ENCODE peak calls at places on chromosomes 7 and 10, in five cellular contexts. I is stimulated activated CD8-positive, alpha-beta memory T cell treated with anti-CD3 and anti-CD28 coated beads, Interleukin-4, amount 100 ng/mL, for 1 hour; T is H9; J is anterior cingulate cortex; Q is NCI-H446. N is an unnamed sample.
A peak's percentile ranks its signal among the peaks of the same experiment; 100 is the strongest.

GRCh38 chr7:151426486-151426905 is 13.4 kb downstream of the CRYGN start:
- DNase-seq in I (no peak), T (no peak), J (no peak), Q (peak; percentile 87), N (peak; percentile 73)

GRCh38 chr7:96089511-96089910 is 232.4 kb downstream of the SLC25A13 start:
- DNase-seq in I (no peak), T (no peak), J (no peak), Q (no peak), N (no peak)

GRCh38 chr7:44213872-44214595 is 13.3 kb downstream of the YKT6 start:
- DNase-seq in I (no peak), T (peak; percentile 81), J (no peak), Q (no peak), N (no peak)

GRCh38 chr7:2853147-2853546 is 9.0 kb upstream of the GNA12 start:
- DNase-seq in I (no peak), T (no peak), J (no peak), Q (no peak), N (peak; percentile 16)

GRCh38 chr7:111560773-111561658 is 1.3 kb downstream of the IMMP2L start:
- DNase-seq in I (no peak), T (no peak), J (no peak), Q (no peak), N (no peak)

GRCh38 chr7:36967387-36967786 is 243.1 kb upstream of the AOAH start:
- DNase-seq in I (no peak), T (peak; percentile 81), J (peak; percentile 16), Q (no peak), N (peak; percentile 28)

GRCh38 chr7:143363011-143363937 is 761 bp upstream of the FAM131B start:
- DNase-seq in I (no peak), T (peak; percentile 33), J (no peak), Q (no peak), N (no peak)

GRCh38 chr10:13614530-13615332 is 28.0 kb downstream of the PRPF18 start:
- DNase-seq in I (no peak), T (peak; percentile 37), J (no peak), Q (no peak), N (peak; percentile 39)

GRCh38 chr7:90345548-90346319 is 782 bp upstream of the GTPBP10 start:
- DNase-seq in I (no peak), T (no peak), J (no peak), Q (no peak), N (no peak)

GRCh38 chr7:137978464-137979237 is 23.2 kb downstream of the CREB3L2 start:
- DNase-seq in I (no peak), T (no peak), J (no peak), Q (no peak), N (peak; percentile 76)

GRCh38 chr7:40542982-40543741 is 408.4 kb downstream of the SUGCT start:
- DNase-seq in I (no peak), T (no peak), J (no peak), Q (no peak), N (no peak)

GRCh38 chr10:86225098-86225782 is 141.4 kb downstream of the GRID1 start:
- DNase-seq in I (no peak), T (no peak), J (no peak), Q (no peak), N (peak; percentile 72)

GRCh38 chr7:91941450-91941849 is 788 bp downstream of the AKAP9 start:
- DNase-seq in I (no peak), T (peak; percentile 31), J (peak; percentile 10), Q (no peak), N (no peak)

GRCh38 chr10:121459279-121459764 is 138.9 kb downstream of the FGFR2 start:
- DNase-seq in I (no peak), T (no peak), J (no peak), Q (no peak), N (no peak)

GRCh38 chr7:13952921-13953320 is 36.5 kb downstream of the ETV1 start:
- DNase-seq in I (no peak), T (no peak), J (no peak), Q (no peak), N (no peak)

GRCh38 chr7:14233026-14233897 is 243.8 kb upstream of the ETV1 start:
- DNase-seq in I (no peak), T (no peak), J (no peak), Q (no peak), N (no peak)

GRCh38 chr7:130114776-130115175 is 44.4 kb downstream of the KLHDC10 start:
- DNase-seq in I (no peak), T (no peak), J (no peak), Q (no peak), N (no peak)

GRCh38 chr10:46520381-46520780 is 36.1 kb downstream of the GPRIN2 start:
- DNase-seq in I (no peak), T (no peak), J (no peak), Q (no peak), N (no peak)

GRCh38 chr7:95589031-95589430 is 7.3 kb downstream of the PDK4 start:
- DNase-seq in I (no peak), T (no peak), J (no peak), Q (no peak), N (no peak)

GRCh38 chr10:132329565-132330485 is 2.2 kb upstream of the LRRC27 start:
- DNase-seq in I (no peak), T (no peak), J (no peak), Q (no peak), N (peak; percentile 25)

GRCh38 chr7:26603631-26604030 is 260.8 kb downstream of the SKAP2 start:
- DNase-seq in I (no peak), T (peak; percentile 70), J (no peak), Q (no peak), N (no peak)

GRCh38 chr10:63720689-63721088 is 199.5 kb downstream of the REEP3 start:
- DNase-seq in I (no peak), T (no peak), J (no peak), Q (no peak), N (no peak)

GRCh38 chr7:102992820-102993531 is 80.2 kb downstream of the LRRC17 start:
- DNase-seq in I (no peak), T (no peak), J (no peak), Q (peak; percentile 62), N (no peak)

GRCh38 chr10:132850896-132851295 is 64.9 kb upstream of the NKX6-2 start:
- DNase-seq in I (no peak), T (peak; percentile 34), J (no peak), Q (no peak), N (no peak)

GRCh38 chr10:14812271-14812670 is 25.6 kb downstream of the CDNF start:
- DNase-seq in I (no peak), T (peak; percentile 27), J (no peak), Q (no peak), N (no peak)

GRCh38 chr7:117759950-117760640 is 113.1 kb downstream of the CTTNBP2 start:
- DNase-seq in I (no peak), T (no peak), J (no peak), Q (no peak), N (no peak)

GRCh38 chr7:80060218-80060806 is 74.3 kb upstream of the GNAI1 start:
- DNase-seq in I (no peak), T (no peak), J (no peak), Q (no peak), N (no peak)

N was measured in T1000.